ENCODE peak calls at places on chromosomes 13 and 19, in six cellular contexts. R is IMR-90, S is BE2C, O is left ventricle myocardium inferior, P is K562, T is GM12878. Y is an unnamed sample. For H3K4me1, the result is how much of the 10 kb centered on the place peaks cover.

GRCh38 chr13:61170791-61171330 is 244.8 kb downstream of the PCDH20 start:
- DNase-seq in T (no peak), S (no peak), P (no peak), O (peak), R (no peak), Y (peak)

GRCh38 chr13:33992891-33993336 is 175.0 kb downstream of the RFC3 start:
- DNase-seq in R (no peak), P (no peak), T (no peak), S (no peak), O (no peak), Y (no peak)

GRCh38 chr19:37218592-37218935 is 550 bp downstream of the ZNF383 start:
- DNase-seq in T (peak), R (peak), O (no peak), S (no peak), P (no peak), Y (no peak)

GRCh38 chr13:73767191-73767741 is 366.9 kb downstream of the KLF12 start:
- DNase-seq in O (no peak), R (peak), P (no peak), T (no peak), S (no peak), Y (no peak)

GRCh38 chr13:44276061-44276460 is 97.6 kb upstream of the SERP2 start:
- DNase-seq in S (no peak), T (no peak), R (no peak), P (no peak), O (no peak), Y (no peak)

GRCh38 chr19:29217591-29217990 is 4.6 kb upstream of the UQCRFS1 start:
- DNase-seq in S (no peak), R (no peak), T (no peak), O (no peak), P (no peak), Y (no peak)

GRCh38 chr13:23642110-23642509 is 71.9 kb downstream of the TNFRSF19 start:
- DNase-seq in O (no peak), P (no peak), S (no peak), R (peak), T (no peak), Y (no peak)

GRCh38 chr13:46628622-46629365 is 75.8 kb downstream of the LRCH1 start:
- DNase-seq in P (no peak), R (no peak), O (no peak), T (no peak), S (no peak), Y (no peak)

GRCh38 chr19:48770223-48770622 is 14.9 kb downstream of the FGF21 start:
- DNase-seq in T (no peak), P (no peak), O (no peak), R (no peak), S (no peak), Y (no peak)

GRCh38 chr13:30329009-30329585 is 21.7 kb upstream of the KATNAL1 start:
- DNase-seq in P (no peak), S (no peak), R (no peak), T (no peak), O (no peak), Y (no peak)

GRCh38 chr13:30333601-30334000 is 26.2 kb upstream of the KATNAL1 start:
- DNase-seq in P (no peak), T (no peak), S (no peak), O (no peak), R (no peak), Y (no peak)

GRCh38 chr13:30332516-30333165 is 25.3 kb upstream of the KATNAL1 start:
- DNase-seq in T (no peak), S (no peak), R (no peak), O (no peak), P (no peak), Y (no peak)

GRCh38 chr13:30334663-30335386 is 27.5 kb upstream of the KATNAL1 start:
- DNase-seq in P (peak), S (peak), T (no peak), O (no peak), R (peak), Y (no peak)

GRCh38 chr13:30331331-30331771 is 24.0 kb upstream of the KATNAL1 start:
- DNase-seq in T (no peak), O (peak), S (no peak), R (no peak), P (no peak), Y (no peak)
- H3K4me1 ChIP-seq in T (under half), O (under half), S (under half), R (under half), P (under half), Y (under half)

DNA sequence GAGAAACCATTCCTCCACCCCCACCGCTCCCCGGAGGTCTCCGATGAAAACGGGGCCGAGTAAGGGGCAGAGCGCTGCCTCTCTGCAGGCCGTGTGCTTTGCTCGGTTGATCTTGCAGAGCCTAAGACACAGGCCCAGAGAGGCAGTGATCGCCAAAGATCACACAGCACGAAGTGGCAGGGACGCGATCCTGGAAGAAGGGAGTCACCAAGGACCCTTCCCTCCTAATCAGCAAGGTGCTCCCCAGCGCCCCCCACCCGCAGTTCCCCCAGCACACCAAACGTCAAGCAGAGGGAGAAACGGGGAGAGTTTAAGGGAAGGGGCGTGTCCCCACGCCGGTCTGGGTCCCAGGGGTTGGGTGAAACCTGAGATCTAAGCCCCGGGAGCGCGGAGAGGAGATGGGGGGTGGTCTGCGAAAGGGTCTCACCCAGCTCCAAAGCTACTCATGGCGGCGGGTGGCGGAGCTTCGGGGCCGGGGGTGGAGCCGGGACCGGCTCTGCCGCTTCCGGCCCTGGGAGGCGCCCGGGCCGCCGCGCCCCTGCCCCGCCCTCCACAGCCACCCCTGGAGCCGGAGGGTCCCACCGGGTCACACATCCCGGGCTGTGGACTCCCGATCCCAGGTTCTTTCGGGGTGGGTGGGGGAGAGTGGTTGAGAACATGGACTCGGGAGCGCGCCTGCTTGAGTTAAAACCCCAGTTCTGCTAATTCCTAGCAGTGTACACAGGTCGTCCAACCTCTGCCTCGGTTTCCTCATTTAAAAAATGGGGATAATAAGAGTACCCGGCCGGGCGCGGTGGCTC is at the start of gene EML2:
- DNase-seq in S (peak), P (peak), O (peak), R (no peak), T (no peak), Y (peak)
- TF ChIP-seq CTCF in S (no peak), P (peak), O (peak), R (no peak), T (peak), Y (no peak)

GRCh38 chr19:58558623-58559274 is 338 bp upstream of the UBE2M start:
- DNase-seq in T (peak), O (peak), R (peak), P (peak), S (peak), Y (peak)
- H3K4me1 ChIP-seq in T (half or more), O (half or more), R (under half), P (under half), S (under half), Y (half or more)

DNA sequence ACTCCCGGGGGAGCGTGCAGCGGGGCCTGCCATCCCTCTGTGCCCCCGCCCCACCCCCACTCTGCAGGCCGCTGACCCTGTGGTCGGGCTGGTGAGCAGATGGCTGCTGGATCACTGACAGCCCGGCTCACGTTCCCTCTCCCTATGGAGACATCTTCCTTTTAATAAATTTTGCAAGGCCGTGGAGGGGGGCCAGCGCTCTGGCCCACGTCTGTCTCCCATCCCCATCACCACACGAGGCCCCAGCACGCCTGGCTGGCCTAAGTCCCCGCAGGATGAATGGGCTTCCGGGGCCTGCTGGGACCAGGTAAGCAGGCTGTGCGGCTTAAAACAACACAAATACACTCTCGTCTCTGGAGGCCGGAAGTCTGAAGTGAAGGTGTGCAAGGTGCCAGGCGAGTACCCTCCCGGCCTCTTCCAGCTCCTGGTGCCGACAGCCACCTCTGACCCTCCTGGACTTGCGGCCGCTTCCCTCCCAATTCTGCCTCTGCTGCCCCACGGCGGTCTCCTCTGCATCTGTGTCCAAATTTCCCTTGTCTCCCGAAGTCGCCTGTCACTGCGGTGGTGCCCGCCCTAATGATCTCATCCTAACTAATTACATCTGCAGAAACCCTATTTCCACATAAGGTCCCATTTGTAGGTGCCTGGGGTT is 8.3 kb upstream of the PTBP1 start:
- DNase-seq in R (no peak), P (peak), T (no peak), O (no peak), S (no peak), Y (no peak)
- TF ChIP-seq CTCF in R (no peak), P (peak), T (no peak), O (peak), S (no peak), Y (no peak)

GRCh38 chr19:6078068-6078467 is 32.2 kb downstream of the RFX2 start:
- DNase-seq in T (no peak), P (no peak), R (no peak), O (no peak), S (no peak), Y (no peak)
- H3K4me1 ChIP-seq in T (under half), P (under half), R (under half), O (under half), S (under half), Y (under half)

DNA sequence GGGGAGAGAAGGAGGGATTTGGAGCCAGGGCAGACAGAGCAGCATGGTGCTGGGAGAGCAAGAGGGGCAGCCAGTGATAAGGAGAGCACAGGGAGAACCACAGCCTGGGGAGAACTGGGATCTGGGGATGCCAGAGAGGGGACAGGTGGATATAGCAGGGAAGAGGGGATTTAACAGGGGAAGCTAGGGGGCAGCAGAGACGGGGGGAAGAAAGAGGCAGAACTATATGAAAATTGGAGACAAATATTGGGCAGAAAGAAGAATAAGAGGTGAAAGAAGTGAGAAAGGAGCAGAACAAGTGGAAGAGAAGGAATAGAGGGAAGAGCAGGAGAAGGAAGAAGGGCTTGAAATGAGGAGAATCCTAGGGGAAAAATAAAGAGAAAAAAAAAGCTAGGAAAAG is 6.5 kb upstream of the ZNF528 start:
- DNase-seq in R (no peak), P (no peak), S (no peak), T (no peak), O (no peak), Y (no peak)
- TF ChIP-seq CTCF in R (no peak), P (peak), S (peak), T (peak), O (no peak), Y (no peak)

Y was measured in heart left ventricle.